ENCODE peak calls at places on chromosomes 4 and X, in five cellular contexts. One of them, this sample, is unnamed.
A peak's percentile ranks its signal among the peaks of the same experiment; 100 is the strongest.

GRCh38 chr4:82044141-82044993 is 329.4 kb downstream of the HNRNPD start:
- DNase-seq in IMR-90: peak; percentile 0
- DNase-seq in spleen: peak; percentile 76
- DNase-seq in right lobe of liver: peak; percentile 42
- DNase-seq in transverse colon: peak; percentile 38
- DNase-seq in this sample: peak; percentile 68

GRCh38 chr4:94765174-94765573 is 7.4 kb downstream of the BMPR1B start:
- DNase-seq in IMR-90: no peak
- DNase-seq in spleen: no peak
- DNase-seq in right lobe of liver: no peak
- DNase-seq in transverse colon: no peak
- DNase-seq in this sample: no peak

GRCh38 chr4:165765053-165765452 is 108.0 kb upstream of the TLL1 start:
- DNase-seq in IMR-90: no peak
- DNase-seq in spleen: no peak
- DNase-seq in right lobe of liver: no peak
- DNase-seq in transverse colon: no peak
- DNase-seq in this sample: no peak

GRCh38 chr4:118032691-118033090 is 1.6 kb upstream of the NDST3 start:
- DNase-seq in IMR-90: peak; percentile 20
- DNase-seq in spleen: no peak
- DNase-seq in right lobe of liver: no peak
- DNase-seq in transverse colon: no peak
- DNase-seq in this sample: no peak

GRCh38 chr4:181890031-181890430 is 353.2 kb upstream of the TENM3 start:
- DNase-seq in IMR-90: no peak
- DNase-seq in spleen: no peak
- DNase-seq in right lobe of liver: no peak
- DNase-seq in transverse colon: no peak
- DNase-seq in this sample: no peak

GRCh38 chr4:56575820-56576429 is 70.3 kb downstream of the ARL9 start:
- DNase-seq in IMR-90: peak; percentile 63
- DNase-seq in spleen: no peak
- DNase-seq in right lobe of liver: no peak
- DNase-seq in transverse colon: no peak
- DNase-seq in this sample: no peak

GRCh38 chr4:173666-174314 is 49.5 kb downstream of the ZNF718 start:
- DNase-seq in IMR-90: no peak
- DNase-seq in spleen: no peak
- DNase-seq in right lobe of liver: no peak
- DNase-seq in transverse colon: no peak
- DNase-seq in this sample: no peak

GRCh38 chrX:107978707-107979307 is 3.4 kb downstream of the TEX13B start:
- DNase-seq in IMR-90: peak; percentile 19
- DNase-seq in spleen: no peak
- DNase-seq in right lobe of liver: no peak
- DNase-seq in transverse colon: no peak
- DNase-seq in this sample: no peak

GRCh38 chr4:156177941-156178340 is 224.3 kb upstream of the CTSO start:
- DNase-seq in IMR-90: no peak
- DNase-seq in spleen: no peak
- DNase-seq in right lobe of liver: no peak
- DNase-seq in transverse colon: no peak
- DNase-seq in this sample: no peak

GRCh38 chr4:74033721-74034120 is 4.8 kb downstream of the CXCL3 start:
- DNase-seq in IMR-90: peak; percentile 60
- DNase-seq in spleen: no peak
- DNase-seq in right lobe of liver: no peak
- DNase-seq in transverse colon: no peak
- DNase-seq in this sample: no peak

GRCh38 chr4:23720556-23720955 is 169.3 kb downstream of the PPARGC1A start:
- DNase-seq in IMR-90: no peak
- DNase-seq in spleen: no peak
- DNase-seq in right lobe of liver: no peak
- DNase-seq in transverse colon: no peak
- DNase-seq in this sample: no peak

GRCh38 chr4:88297725-88298453 is 13.5 kb upstream of the PPM1K start:
- DNase-seq in IMR-90: no peak
- DNase-seq in spleen: no peak
- DNase-seq in right lobe of liver: no peak
- DNase-seq in transverse colon: no peak
- DNase-seq in this sample: no peak

GRCh38 chr4:139558235-139559094 is 2.4 kb upstream of the SETD7 start:
- DNase-seq in IMR-90: no peak
- DNase-seq in spleen: peak; percentile 79
- DNase-seq in right lobe of liver: no peak
- DNase-seq in transverse colon: no peak
- DNase-seq in this sample: no peak

GRCh38 chr4:165439344-165439743 is 60.5 kb downstream of the CPE start:
- DNase-seq in IMR-90: no peak
- DNase-seq in spleen: no peak
- DNase-seq in right lobe of liver: no peak
- DNase-seq in transverse colon: no peak
- DNase-seq in this sample: no peak

GRCh38 chrX:145820825-145821224 is 3.2 kb downstream of the SLITRK2 start:
- DNase-seq in IMR-90: no peak
- DNase-seq in spleen: no peak
- DNase-seq in right lobe of liver: no peak
- DNase-seq in transverse colon: no peak
- DNase-seq in this sample: no peak

GRCh38 chr4:22969314-22969896 is 276.7 kb downstream of the GBA3 start:
- DNase-seq in IMR-90: peak; percentile 4
- DNase-seq in spleen: no peak
- DNase-seq in right lobe of liver: no peak
- DNase-seq in transverse colon: no peak
- DNase-seq in this sample: no peak

GRCh38 chr4:174358410-174358809 is 74.7 kb downstream of the CEP44 start:
- DNase-seq in IMR-90: no peak
- DNase-seq in spleen: no peak
- DNase-seq in right lobe of liver: no peak
- DNase-seq in transverse colon: no peak
- DNase-seq in this sample: no peak

GRCh38 chr4:11397819-11398610 is 30.7 kb downstream of the HS3ST1 start:
- DNase-seq in IMR-90: no peak
- DNase-seq in spleen: no peak
- DNase-seq in right lobe of liver: no peak
- DNase-seq in transverse colon: no peak
- DNase-seq in this sample: no peak

GRCh38 chrX:100316987-100317386 is 93.1 kb downstream of the PCDH19 start:
- DNase-seq in IMR-90: no peak
- DNase-seq in spleen: no peak
- DNase-seq in right lobe of liver: no peak
- DNase-seq in transverse colon: no peak
- DNase-seq in this sample: no peak

GRCh38 chr4:118967393-118967792 is 78.7 kb downstream of the SYNPO2 start:
- DNase-seq in IMR-90: peak; percentile 81
- DNase-seq in spleen: no peak
- DNase-seq in right lobe of liver: no peak
- DNase-seq in transverse colon: no peak
- DNase-seq in this sample: peak; percentile 23

GRCh38 chr4:173333658-173334084 is 487 bp downstream of the HMGB2 start:
- DNase-seq in IMR-90: peak; percentile 19
- DNase-seq in spleen: peak; percentile 94
- DNase-seq in right lobe of liver: peak; percentile 73
- DNase-seq in transverse colon: peak; percentile 58
- DNase-seq in this sample: peak; percentile 67

DNA sequence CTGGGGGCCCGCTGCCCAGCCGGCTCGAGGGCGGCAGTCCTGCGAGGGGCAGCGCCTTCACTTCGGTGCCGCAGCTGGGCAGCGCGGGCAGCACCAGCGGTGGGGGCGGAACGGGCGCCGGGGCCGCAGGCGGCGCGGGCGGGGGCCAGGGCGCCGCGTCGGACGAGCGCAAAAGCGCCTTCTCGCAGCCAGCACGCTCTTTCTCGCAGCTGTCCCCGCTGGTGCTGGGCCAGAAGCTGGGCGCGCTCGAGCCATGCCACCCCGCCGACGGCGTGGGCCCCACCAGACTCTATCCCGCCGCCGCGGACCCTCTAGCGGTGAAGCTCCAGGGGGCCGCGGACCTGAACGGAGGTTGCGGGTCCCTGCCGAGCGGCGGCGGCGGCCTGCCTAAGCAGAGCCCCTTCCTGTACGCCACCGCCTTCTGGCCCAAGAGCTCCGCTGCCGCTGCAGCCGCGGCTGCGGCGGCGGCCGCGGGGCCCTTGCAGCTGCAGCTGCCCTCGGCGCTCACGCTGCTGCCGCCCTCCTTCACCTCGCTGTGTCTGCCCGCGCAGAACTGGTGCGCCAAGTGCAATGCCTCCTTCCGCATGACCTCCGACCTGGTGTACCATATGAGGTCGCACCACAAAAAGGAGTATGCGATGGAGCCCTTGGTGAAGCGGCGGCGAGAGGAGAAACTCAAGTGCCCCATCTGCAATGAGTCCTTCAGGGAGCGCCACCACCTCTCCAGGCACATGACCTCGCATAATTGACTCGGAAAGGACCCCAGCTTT is 5.7 kb downstream of the PRDM8 start:
- DNase-seq in IMR-90: peak; percentile 35
- DNase-seq in spleen: peak; percentile 90
- DNase-seq in right lobe of liver: peak; percentile 31
- DNase-seq in transverse colon: peak; percentile 53
- DNase-seq in this sample: peak; percentile 63
- TF ChIP-seq POLR2A in IMR-90: no peak
- TF ChIP-seq POLR2A in spleen: no peak
- TF ChIP-seq POLR2A in right lobe of liver: no peak
- TF ChIP-seq POLR2A in transverse colon: no peak
- TF ChIP-seq POLR2A in this sample: no peak

DNA sequence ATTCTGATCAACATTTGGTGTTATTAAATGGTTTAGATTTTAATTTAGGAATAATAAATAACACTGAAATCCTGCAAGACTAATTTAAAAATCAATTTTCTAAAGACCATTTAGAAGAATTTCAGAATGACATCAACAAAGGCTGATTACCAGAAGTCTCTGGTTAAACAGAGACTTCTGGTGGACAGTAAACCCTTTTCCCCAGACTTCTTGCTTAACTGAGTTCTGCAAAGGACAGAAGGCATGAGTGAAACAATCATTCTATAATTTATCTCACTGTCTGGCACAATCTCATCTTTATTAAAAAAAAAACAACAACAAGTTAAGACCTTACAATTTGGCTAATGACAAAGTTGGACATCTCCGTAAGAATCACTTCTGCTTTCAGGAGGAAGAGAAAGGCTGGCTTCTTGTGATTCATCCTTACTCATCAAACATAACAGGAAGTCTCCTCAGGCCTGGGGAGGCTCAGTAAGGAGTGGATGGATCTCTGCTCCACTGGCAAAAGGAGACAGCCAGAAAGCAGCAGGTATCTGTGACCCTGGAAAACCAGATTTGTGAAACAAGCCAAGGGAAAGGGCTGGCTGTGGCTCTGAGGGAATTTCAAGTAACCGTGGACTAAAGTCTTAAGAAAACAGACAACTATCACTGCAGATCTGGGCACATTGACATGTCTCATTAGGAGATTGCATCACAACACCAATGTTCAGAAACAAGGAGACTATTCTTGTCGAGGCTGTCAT is 908 bp upstream of the TLR6 start:
- DNase-seq in IMR-90: peak; percentile 94
- DNase-seq in spleen: no peak
- DNase-seq in right lobe of liver: no peak
- DNase-seq in transverse colon: peak; percentile 45
- DNase-seq in this sample: no peak
- TF ChIP-seq POLR2A in IMR-90: peak; percentile 63
- TF ChIP-seq POLR2A in spleen: no peak
- TF ChIP-seq POLR2A in right lobe of liver: no peak
- TF ChIP-seq POLR2A in transverse colon: no peak
- TF ChIP-seq POLR2A in this sample: no peak

GRCh38 chr4:93066746-93067145 is 761.8 kb upstream of the ATOH1 start:
- DNase-seq in IMR-90: peak; percentile 1
- DNase-seq in spleen: no peak
- DNase-seq in right lobe of liver: no peak
- DNase-seq in transverse colon: no peak
- DNase-seq in this sample: no peak
- TF ChIP-seq POLR2A in IMR-90: no peak
- TF ChIP-seq POLR2A in spleen: no peak
- TF ChIP-seq POLR2A in right lobe of liver: no peak
- TF ChIP-seq POLR2A in transverse colon: no peak
- TF ChIP-seq POLR2A in this sample: no peak

DNA sequence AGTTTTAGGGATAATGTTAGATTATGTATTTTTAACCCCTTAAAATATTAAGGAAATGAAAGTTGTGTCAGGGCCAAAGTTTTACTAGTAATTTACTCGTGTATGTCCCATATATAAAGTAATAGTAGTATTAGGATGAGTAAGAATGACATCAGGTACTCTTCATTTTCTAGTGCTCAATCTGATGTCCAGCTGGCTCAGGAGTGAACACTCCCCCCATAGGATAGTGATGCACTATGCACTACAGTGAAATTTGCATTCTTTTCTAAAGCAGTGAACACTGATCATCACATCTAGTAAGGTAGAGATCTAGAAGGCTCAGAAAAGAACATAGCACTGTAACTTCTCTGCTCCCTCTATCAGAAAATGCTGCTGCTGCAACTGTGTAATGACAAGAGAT is 409.7 kb downstream of the GLUD2 start:
- DNase-seq in IMR-90: no peak
- DNase-seq in spleen: no peak
- DNase-seq in right lobe of liver: no peak
- DNase-seq in transverse colon: no peak
- DNase-seq in this sample: no peak
- TF ChIP-seq POLR2A in IMR-90: no peak
- TF ChIP-seq POLR2A in spleen: no peak
- TF ChIP-seq POLR2A in right lobe of liver: no peak
- TF ChIP-seq POLR2A in transverse colon: no peak
- TF ChIP-seq POLR2A in this sample: no peak

GRCh38 chr4:13484045-13484748 is at the start of gene RAB28:
- DNase-seq in IMR-90: peak; percentile 93
- DNase-seq in spleen: peak; percentile 99
- DNase-seq in right lobe of liver: peak; percentile 96
- DNase-seq in transverse colon: peak; percentile 96
- DNase-seq in this sample: peak; percentile 98
- TF ChIP-seq POLR2A in IMR-90: peak; percentile 57
- TF ChIP-seq POLR2A in spleen: no peak
- TF ChIP-seq POLR2A in right lobe of liver: peak; percentile 53
- TF ChIP-seq POLR2A in transverse colon: peak; percentile 71
- TF ChIP-seq POLR2A in this sample: peak; percentile 38

GRCh38 chr4:184279496-184280082 is 61.9 kb upstream of the ENPP6 start:
- DNase-seq in IMR-90: no peak
- DNase-seq in spleen: no peak
- DNase-seq in right lobe of liver: no peak
- DNase-seq in transverse colon: no peak
- DNase-seq in this sample: no peak
- TF ChIP-seq POLR2A in IMR-90: no peak
- TF ChIP-seq POLR2A in spleen: no peak
- TF ChIP-seq POLR2A in right lobe of liver: no peak
- TF ChIP-seq POLR2A in transverse colon: no peak
- TF ChIP-seq POLR2A in this sample: no peak

This sample was measured in testis.